ENCODE peak calls at places on chromosomes 7 and 10, in nine cellular contexts. One of them, this sample, is unnamed.

GRCh38 chr10:5506246-5506645 is 6.9 kb upstream of the CALML5 start:
- DNase-seq in psoas muscle: no peak
- DNase-seq in astrocyte of the spinal cord: no peak
- DNase-seq in lung: no peak
- DNase-seq in kidney: peak
- DNase-seq in ovary: no peak
- DNase-seq in IMR-90: no peak
- DNase-seq in foreskin fibroblast: no peak
- DNase-seq in neural progenitor cell: no peak
- DNase-seq in this sample: no peak

GRCh38 chr7:156178214-156178613 is 366.0 kb upstream of the SHH start:
- DNase-seq in psoas muscle: no peak
- DNase-seq in astrocyte of the spinal cord: no peak
- DNase-seq in lung: no peak
- DNase-seq in kidney: no peak
- DNase-seq in ovary: no peak
- DNase-seq in IMR-90: no peak
- DNase-seq in foreskin fibroblast: no peak
- DNase-seq in neural progenitor cell: no peak
- DNase-seq in this sample: no peak

GRCh38 chr10:85606401-85606800 is 760.2 kb downstream of the GRID1 start:
- DNase-seq in psoas muscle: no peak
- DNase-seq in astrocyte of the spinal cord: no peak
- DNase-seq in lung: no peak
- DNase-seq in kidney: no peak
- DNase-seq in ovary: no peak
- DNase-seq in IMR-90: no peak
- DNase-seq in foreskin fibroblast: no peak
- DNase-seq in neural progenitor cell: no peak
- DNase-seq in this sample: no peak

GRCh38 chr10:23110722-23111660 is 15.6 kb downstream of the MSRB2 start:
- DNase-seq in psoas muscle: no peak
- DNase-seq in astrocyte of the spinal cord: no peak
- DNase-seq in lung: no peak
- DNase-seq in kidney: no peak
- DNase-seq in ovary: no peak
- DNase-seq in IMR-90: no peak
- DNase-seq in foreskin fibroblast: no peak
- DNase-seq in neural progenitor cell: peak
- DNase-seq in this sample: no peak

GRCh38 chr10:68202965-68203358 is 29.0 kb downstream of the ATOH7 start:
- DNase-seq in psoas muscle: no peak
- DNase-seq in astrocyte of the spinal cord: peak
- DNase-seq in lung: no peak
- DNase-seq in kidney: no peak
- DNase-seq in ovary: no peak
- DNase-seq in IMR-90: peak
- DNase-seq in foreskin fibroblast: peak
- DNase-seq in neural progenitor cell: no peak
- DNase-seq in this sample: peak

GRCh38 chr10:70585555-70586243 is 16.8 kb downstream of the PRF1 start:
- DNase-seq in psoas muscle: no peak
- DNase-seq in astrocyte of the spinal cord: no peak
- DNase-seq in lung: no peak
- DNase-seq in kidney: no peak
- DNase-seq in ovary: peak
- DNase-seq in IMR-90: no peak
- DNase-seq in foreskin fibroblast: no peak
- DNase-seq in neural progenitor cell: no peak
- DNase-seq in this sample: no peak

GRCh38 chr10:101644002-101644401 is 51.0 kb downstream of the FBXW4 start:
- DNase-seq in psoas muscle: no peak
- DNase-seq in astrocyte of the spinal cord: no peak
- DNase-seq in lung: no peak
- DNase-seq in kidney: no peak
- DNase-seq in ovary: no peak
- DNase-seq in IMR-90: no peak
- DNase-seq in foreskin fibroblast: no peak
- DNase-seq in neural progenitor cell: peak
- DNase-seq in this sample: no peak

GRCh38 chr10:72697711-72698110 is 5.8 kb downstream of the MCU start:
- DNase-seq in psoas muscle: no peak
- DNase-seq in astrocyte of the spinal cord: no peak
- DNase-seq in lung: no peak
- DNase-seq in kidney: no peak
- DNase-seq in ovary: no peak
- DNase-seq in IMR-90: no peak
- DNase-seq in foreskin fibroblast: peak
- DNase-seq in neural progenitor cell: no peak
- DNase-seq in this sample: peak

GRCh38 chr7:142001163-142001874 is 5.6 kb downstream of the MGAM start:
- DNase-seq in psoas muscle: no peak
- DNase-seq in astrocyte of the spinal cord: no peak
- DNase-seq in lung: no peak
- DNase-seq in kidney: no peak
- DNase-seq in ovary: no peak
- DNase-seq in IMR-90: no peak
- DNase-seq in foreskin fibroblast: no peak
- DNase-seq in neural progenitor cell: no peak
- DNase-seq in this sample: peak

GRCh38 chr10:44306762-44307161 is 78.1 kb downstream of the CXCL12 start:
- DNase-seq in psoas muscle: no peak
- DNase-seq in astrocyte of the spinal cord: no peak
- DNase-seq in lung: no peak
- DNase-seq in kidney: no peak
- DNase-seq in ovary: no peak
- DNase-seq in IMR-90: no peak
- DNase-seq in foreskin fibroblast: peak
- DNase-seq in neural progenitor cell: peak
- DNase-seq in this sample: no peak

GRCh38 chr7:96401200-96401599 is 79.3 kb upstream of the SLC25A13 start:
- DNase-seq in psoas muscle: no peak
- DNase-seq in astrocyte of the spinal cord: no peak
- DNase-seq in lung: no peak
- DNase-seq in kidney: no peak
- DNase-seq in ovary: no peak
- DNase-seq in IMR-90: no peak
- DNase-seq in foreskin fibroblast: peak
- DNase-seq in neural progenitor cell: peak
- DNase-seq in this sample: peak

GRCh38 chr7:153930681-153931080 is 121.5 kb upstream of the DPP6 start:
- DNase-seq in psoas muscle: no peak
- DNase-seq in astrocyte of the spinal cord: no peak
- DNase-seq in lung: no peak
- DNase-seq in kidney: no peak
- DNase-seq in ovary: no peak
- DNase-seq in IMR-90: no peak
- DNase-seq in foreskin fibroblast: no peak
- DNase-seq in neural progenitor cell: no peak
- DNase-seq in this sample: no peak

GRCh38 chr7:44917465-44917864 is 32.1 kb upstream of the PURB start:
- DNase-seq in psoas muscle: no peak
- DNase-seq in astrocyte of the spinal cord: no peak
- DNase-seq in lung: no peak
- DNase-seq in kidney: no peak
- DNase-seq in ovary: no peak
- DNase-seq in IMR-90: no peak
- DNase-seq in foreskin fibroblast: no peak
- DNase-seq in neural progenitor cell: no peak
- DNase-seq in this sample: no peak

GRCh38 chr7:44918029-44918428 is 32.7 kb upstream of the PURB start:
- DNase-seq in psoas muscle: no peak
- DNase-seq in astrocyte of the spinal cord: no peak
- DNase-seq in lung: no peak
- DNase-seq in kidney: no peak
- DNase-seq in ovary: no peak
- DNase-seq in IMR-90: no peak
- DNase-seq in foreskin fibroblast: no peak
- DNase-seq in neural progenitor cell: no peak
- DNase-seq in this sample: no peak

GRCh38 chr7:44921607-44922350 is 36.4 kb upstream of the PURB start:
- DNase-seq in psoas muscle: peak
- DNase-seq in astrocyte of the spinal cord: peak
- DNase-seq in lung: peak
- DNase-seq in kidney: peak
- DNase-seq in ovary: peak
- DNase-seq in IMR-90: peak
- DNase-seq in foreskin fibroblast: peak
- DNase-seq in neural progenitor cell: peak
- DNase-seq in this sample: peak

GRCh38 chr7:44920119-44920518 is 34.8 kb upstream of the PURB start:
- DNase-seq in psoas muscle: no peak
- DNase-seq in astrocyte of the spinal cord: no peak
- DNase-seq in lung: no peak
- DNase-seq in kidney: no peak
- DNase-seq in ovary: no peak
- DNase-seq in IMR-90: no peak
- DNase-seq in foreskin fibroblast: no peak
- DNase-seq in neural progenitor cell: no peak
- DNase-seq in this sample: no peak

DNA sequence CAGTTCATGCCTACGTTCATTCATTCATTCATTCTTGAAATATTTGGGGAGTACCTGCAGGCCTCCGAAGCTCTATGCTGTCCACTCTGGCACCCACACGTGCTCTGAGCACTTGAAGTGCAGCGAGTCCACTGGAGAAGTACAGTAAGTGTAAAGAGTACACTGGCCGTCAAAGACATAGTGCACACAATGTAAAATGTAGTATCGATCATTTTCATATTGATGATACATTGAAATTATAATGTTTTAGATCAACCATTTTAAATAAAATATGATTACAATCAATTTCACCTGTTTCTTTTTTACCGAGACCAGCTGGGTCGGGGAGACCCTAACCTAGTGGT is 37.0 kb upstream of the PURB start:
- DNase-seq in psoas muscle: no peak
- DNase-seq in astrocyte of the spinal cord: no peak
- DNase-seq in lung: no peak
- DNase-seq in kidney: no peak
- DNase-seq in ovary: no peak
- DNase-seq in IMR-90: no peak
- DNase-seq in foreskin fibroblast: no peak
- DNase-seq in neural progenitor cell: no peak
- DNase-seq in this sample: no peak
- TF ChIP-seq CTCF in psoas muscle: no peak
- TF ChIP-seq CTCF in astrocyte of the spinal cord: no peak
- TF ChIP-seq CTCF in lung: no peak
- TF ChIP-seq CTCF in kidney: no peak
- TF ChIP-seq CTCF in ovary: no peak
- TF ChIP-seq CTCF in IMR-90: no peak
- TF ChIP-seq CTCF in foreskin fibroblast: no peak
- TF ChIP-seq CTCF in neural progenitor cell: no peak
- TF ChIP-seq CTCF in this sample: no peak

GRCh38 chr10:14692344-14693199 is 82.1 kb downstream of the FAM107B start:
- DNase-seq in psoas muscle: no peak
- DNase-seq in astrocyte of the spinal cord: no peak
- DNase-seq in lung: no peak
- DNase-seq in kidney: no peak
- DNase-seq in ovary: no peak
- DNase-seq in IMR-90: no peak
- DNase-seq in foreskin fibroblast: no peak
- DNase-seq in neural progenitor cell: no peak
- DNase-seq in this sample: no peak
- H3K4me3 ChIP-seq in psoas muscle: no peak
- H3K4me3 ChIP-seq in astrocyte of the spinal cord: no peak
- H3K4me3 ChIP-seq in lung: no peak
- H3K4me3 ChIP-seq in kidney: no peak
- H3K4me3 ChIP-seq in ovary: no peak
- H3K4me3 ChIP-seq in IMR-90: no peak
- H3K4me3 ChIP-seq in foreskin fibroblast: no peak
- H3K4me3 ChIP-seq in neural progenitor cell: no peak
- H3K4me3 ChIP-seq in this sample: no peak

GRCh38 chr10:89271532-89271931 is 20.0 kb upstream of the LIPA start:
- DNase-seq in psoas muscle: no peak
- DNase-seq in astrocyte of the spinal cord: no peak
- DNase-seq in lung: no peak
- DNase-seq in kidney: no peak
- DNase-seq in ovary: no peak
- DNase-seq in IMR-90: no peak
- DNase-seq in foreskin fibroblast: peak
- DNase-seq in neural progenitor cell: no peak
- DNase-seq in this sample: no peak

GRCh38 chr10:89273680-89274079 is 22.1 kb upstream of the LIPA start:
- DNase-seq in psoas muscle: no peak
- DNase-seq in astrocyte of the spinal cord: no peak
- DNase-seq in lung: no peak
- DNase-seq in kidney: no peak
- DNase-seq in ovary: no peak
- DNase-seq in IMR-90: no peak
- DNase-seq in foreskin fibroblast: no peak
- DNase-seq in neural progenitor cell: no peak
- DNase-seq in this sample: no peak

GRCh38 chr10:89267056-89267455 is 15.5 kb upstream of the LIPA start:
- DNase-seq in psoas muscle: no peak
- DNase-seq in astrocyte of the spinal cord: no peak
- DNase-seq in lung: no peak
- DNase-seq in kidney: no peak
- DNase-seq in ovary: no peak
- DNase-seq in IMR-90: no peak
- DNase-seq in foreskin fibroblast: no peak
- DNase-seq in neural progenitor cell: no peak
- DNase-seq in this sample: no peak

GRCh38 chr10:89274928-89275327 is 23.4 kb upstream of the LIPA start:
- DNase-seq in psoas muscle: no peak
- DNase-seq in astrocyte of the spinal cord: peak
- DNase-seq in lung: no peak
- DNase-seq in kidney: no peak
- DNase-seq in ovary: no peak
- DNase-seq in IMR-90: no peak
- DNase-seq in foreskin fibroblast: peak
- DNase-seq in neural progenitor cell: no peak
- DNase-seq in this sample: no peak

GRCh38 chr10:89269822-89270483 is 18.4 kb upstream of the LIPA start:
- DNase-seq in psoas muscle: no peak
- DNase-seq in astrocyte of the spinal cord: no peak
- DNase-seq in lung: no peak
- DNase-seq in kidney: no peak
- DNase-seq in ovary: no peak
- DNase-seq in IMR-90: no peak
- DNase-seq in foreskin fibroblast: peak
- DNase-seq in neural progenitor cell: no peak
- DNase-seq in this sample: no peak
- TF ChIP-seq CTCF in psoas muscle: no peak
- TF ChIP-seq CTCF in astrocyte of the spinal cord: no peak
- TF ChIP-seq CTCF in lung: no peak
- TF ChIP-seq CTCF in kidney: no peak
- TF ChIP-seq CTCF in ovary: no peak
- TF ChIP-seq CTCF in IMR-90: no peak
- TF ChIP-seq CTCF in foreskin fibroblast: no peak
- TF ChIP-seq CTCF in neural progenitor cell: no peak
- TF ChIP-seq CTCF in this sample: no peak

DNA sequence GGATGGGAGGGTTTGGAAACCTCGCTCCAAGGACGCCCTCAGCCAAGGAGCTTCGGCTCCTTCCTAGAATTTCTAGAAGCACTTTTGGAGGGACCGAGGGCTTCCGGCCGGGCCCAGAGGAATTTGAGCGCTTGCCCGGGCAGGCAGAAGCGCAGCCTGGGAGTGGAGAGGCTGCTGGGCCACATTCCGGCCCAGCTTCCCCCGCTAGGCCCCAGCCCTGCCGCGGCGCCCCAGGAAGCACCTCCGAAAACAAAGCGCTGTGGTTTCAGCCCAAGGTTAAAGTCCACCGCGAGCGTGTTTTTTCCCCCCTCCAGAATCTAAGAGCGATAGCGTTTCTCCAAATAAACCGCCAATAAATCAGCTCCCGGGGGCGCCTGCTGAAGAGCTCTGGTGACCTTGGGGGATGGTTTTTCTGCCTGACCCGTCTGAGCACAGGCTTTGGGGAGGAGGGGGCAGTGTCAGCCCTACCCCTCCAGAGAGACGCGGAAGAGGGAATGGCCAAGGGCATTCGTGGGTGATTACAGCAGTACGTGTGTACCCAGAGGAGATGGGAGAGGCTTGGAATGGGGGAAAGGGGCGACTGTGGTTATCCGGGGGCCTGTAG is 5.7 kb upstream of the TNRC18 start:
- DNase-seq in psoas muscle: peak
- DNase-seq in astrocyte of the spinal cord: peak
- DNase-seq in lung: peak
- DNase-seq in kidney: peak
- DNase-seq in ovary: peak
- DNase-seq in IMR-90: peak
- DNase-seq in foreskin fibroblast: peak
- DNase-seq in neural progenitor cell: peak
- DNase-seq in this sample: peak
- H3K4me3 ChIP-seq in psoas muscle: peak
- H3K4me3 ChIP-seq in astrocyte of the spinal cord: peak
- H3K4me3 ChIP-seq in lung: peak
- H3K4me3 ChIP-seq in kidney: peak
- H3K4me3 ChIP-seq in ovary: peak
- H3K4me3 ChIP-seq in IMR-90: peak
- H3K4me3 ChIP-seq in foreskin fibroblast: peak
- H3K4me3 ChIP-seq in neural progenitor cell: peak
- H3K4me3 ChIP-seq in this sample: peak